ENCODE peak calls at places on chromosomes 2 and 18, in seven cellular contexts. F is A549; Y is uterus; C is esophagus squamous epithelium; G is OCI-LY7; Z is K562; D is CD4-positive, CD25-positive, alpha-beta regulatory T cell. E is an unnamed sample.

GRCh38 chr2:228167290-228167689 is 14.2 kb downstream of the SPHKAP start:
- DNase-seq in F (no peak), Y (no peak), C (no peak), G (no peak), Z (no peak), D (no peak), E (no peak)

GRCh38 chr2:119706196-119706595 is 27.2 kb downstream of the TMEM177 start:
- DNase-seq in F (no peak), Y (no peak), C (no peak), G (no peak), Z (no peak), D (no peak), E (no peak)

GRCh38 chr2:160375037-160375436 is 118.6 kb downstream of the RBMS1 start:
- DNase-seq in F (peak; percentile 49), Y (no peak), C (no peak), G (no peak), Z (no peak), D (no peak), E (no peak)

GRCh38 chr2:176638167-176639015 is 369.1 kb downstream of the MTX2 start:
- DNase-seq in F (peak; percentile 69), Y (peak; percentile 83), C (no peak), G (no peak), Z (peak; percentile 59), D (peak; percentile 52), E (peak; percentile 38)

GRCh38 chr2:146697307-146697706 is 1147.5 kb upstream of the ACVR2A start:
- DNase-seq in F (no peak), Y (no peak), C (no peak), G (no peak), Z (no peak), D (no peak), E (no peak)

GRCh38 chr2:101803945-101804696 is 106.6 kb downstream of the MAP4K4 start:
- DNase-seq in F (no peak), Y (no peak), C (no peak), G (no peak), Z (no peak), D (no peak), E (no peak)

GRCh38 chr18:77234504-77235365 is 14.9 kb upstream of the GALR1 start:
- DNase-seq in F (no peak), Y (no peak), C (no peak), G (no peak), Z (no peak), D (no peak), E (no peak)

GRCh38 chr2:121152861-121153260 is 132.1 kb downstream of the TFCP2L1 start:
- DNase-seq in F (no peak), Y (no peak), C (no peak), G (no peak), Z (no peak), D (no peak), E (no peak)

GRCh38 chr2:231554748-231555545 is 24.7 kb upstream of the NMUR1 start:
- DNase-seq in F (peak; percentile 25), Y (peak; percentile 79), C (no peak), G (no peak), Z (no peak), D (no peak), E (no peak)

GRCh38 chr18:54222922-54223567 is 1.4 kb downstream of the MBD2 start:
- DNase-seq in F (peak; percentile 11), Y (no peak), C (no peak), G (peak; percentile 82), Z (no peak), D (peak; percentile 81), E (peak; percentile 55)

GRCh38 chr18:54215069-54215468 is 9.4 kb downstream of the MBD2 start:
- DNase-seq in F (no peak), Y (no peak), C (no peak), G (no peak), Z (no peak), D (no peak), E (no peak)

GRCh38 chr18:54220406-54220805 is 4.1 kb downstream of the MBD2 start:
- DNase-seq in F (no peak), Y (no peak), C (no peak), G (peak; percentile 60), Z (no peak), D (no peak), E (no peak)

GRCh38 chr18:54218299-54218698 is 6.2 kb downstream of the MBD2 start:
- DNase-seq in F (no peak), Y (no peak), C (no peak), G (peak; percentile 29), Z (no peak), D (no peak), E (no peak)

GRCh38 chr18:54217624-54218023 is 6.8 kb downstream of the MBD2 start:
- DNase-seq in F (no peak), Y (no peak), C (no peak), G (peak; percentile 68), Z (no peak), D (no peak), E (no peak)
- H3K4me3 ChIP-seq in F (no peak overlapping the region), Y (no peak overlapping the region), C (no peak overlapping the region), G (peak overlapping the region; percentile 88), Z (no peak overlapping the region), D (peak overlapping the region; percentile 12), E (no peak overlapping the region)

DNA sequence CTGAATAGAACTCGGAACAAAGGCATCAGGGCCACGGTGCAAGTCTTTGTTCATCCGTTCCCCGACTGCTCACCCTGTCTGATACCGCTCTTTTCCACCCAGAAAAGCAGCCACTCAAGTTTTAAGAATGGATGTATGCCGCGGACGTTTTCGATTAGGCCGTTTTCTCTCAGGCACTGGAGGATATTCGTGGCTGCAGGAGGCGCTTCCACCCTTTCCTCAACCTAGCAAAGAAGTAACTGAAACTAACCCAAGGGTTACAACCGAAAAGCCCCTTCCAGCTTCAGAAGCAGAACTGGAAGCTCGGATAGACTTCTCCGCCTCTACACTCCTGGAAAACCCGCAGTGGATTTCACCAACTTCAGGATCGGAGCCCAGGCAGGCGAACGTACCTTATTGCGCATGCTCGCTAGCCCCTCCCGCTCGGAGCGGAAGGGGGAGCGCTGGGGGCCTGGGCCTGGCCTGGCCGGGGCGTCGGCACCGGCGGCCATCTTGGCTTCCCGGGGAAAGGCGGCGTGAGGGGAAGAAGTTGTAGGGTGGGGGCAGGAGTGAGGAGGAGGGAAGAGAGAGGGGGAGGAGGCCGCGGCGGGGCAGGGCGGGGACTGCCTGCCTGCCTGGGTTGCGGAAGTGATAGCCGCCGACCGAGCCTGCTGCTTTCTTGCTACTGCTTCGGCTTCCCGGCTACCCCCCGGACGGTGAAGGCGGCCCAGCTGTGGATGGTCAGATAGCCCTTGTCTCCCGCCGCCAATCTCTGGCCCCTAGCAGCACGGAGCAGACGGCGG is at the start of gene ACTR3:
- DNase-seq in F (peak; percentile 98), Y (peak; percentile 99), C (peak; percentile 92), G (peak; percentile 99), Z (peak; percentile 95), D (peak; percentile 99), E (peak; percentile 98)
- H3K4me1 ChIP-seq in F (peaks cover 51% of the 10 kb centered on the region), Y (no peaks in the 10 kb centered on the region), C (peaks cover 69% of the 10 kb centered on the region), G (peaks cover 69% of the 10 kb centered on the region), Z (peaks cover 26% of the 10 kb centered on the region), D (peaks cover 76% of the 10 kb centered on the region), E (peaks cover 64% of the 10 kb centered on the region)

GRCh38 chr2:23417310-23417709 is 32.3 kb downstream of the KLHL29 start:
- DNase-seq in F (no peak), Y (no peak), C (no peak), G (no peak), Z (no peak), D (no peak), E (no peak)
- H3K27ac ChIP-seq in F (no peak overlapping the region), Y (no peak overlapping the region), C (no peak overlapping the region), G (no peak overlapping the region), Z (no peak overlapping the region), D (no peak overlapping the region), E (no peak overlapping the region)

GRCh38 chr2:187553908-187554703 is at the start of gene TFPI:
- DNase-seq in F (peak; percentile 70), Y (no peak), C (no peak), G (no peak), Z (peak; percentile 32), D (no peak), E (no peak)

GRCh38 chr2:187550797-187551306 is 3.4 kb downstream of the TFPI start:
- DNase-seq in F (no peak), Y (no peak), C (no peak), G (no peak), Z (no peak), D (no peak), E (no peak)

GRCh38 chr2:187552381-187552780 is 1.9 kb downstream of the TFPI start:
- DNase-seq in F (no peak), Y (no peak), C (no peak), G (no peak), Z (no peak), D (no peak), E (no peak)

GRCh38 chr2:187552959-187553681 is 1.1 kb downstream of the TFPI start:
- DNase-seq in F (peak; percentile 71), Y (no peak), C (no peak), G (no peak), Z (peak; percentile 31), D (peak; percentile 3), E (no peak)

GRCh38 chr2:187554704-187555082 is 458 bp upstream of the TFPI start:
- DNase-seq in F (no peak), Y (no peak), C (no peak), G (no peak), Z (no peak), D (no peak), E (no peak)
- H3K4me3 ChIP-seq in F (peak overlapping the region; percentile 66), Y (peak overlapping the region; percentile 25), C (no peak overlapping the region), G (no peak overlapping the region), Z (peak overlapping the region; percentile 53), D (no peak overlapping the region), E (no peak overlapping the region)

E was measured in CD8-positive, alpha-beta memory T cell.